ENCODE peak calls at places on chromosomes 16 and 17, in four cellular contexts. One of them, this sample, is unnamed.

GRCh38 chr17:51260960-51261958 is 913 bp downstream of the UTP18 start:
- DNase-seq in HS-5: no peak
- DNase-seq in neural crest cell: peak; percentile 61
- DNase-seq in M059J: peak; percentile 49
- DNase-seq in this sample: peak; percentile 39

GRCh38 chr16:23509441-23509754 is 896 bp downstream of the GGA2 start:
- DNase-seq in HS-5: no peak
- DNase-seq in neural crest cell: no peak
- DNase-seq in M059J: no peak
- DNase-seq in this sample: no peak

GRCh38 chr16:69927056-69927757 is 23.9 kb upstream of the CLEC18A start:
- DNase-seq in HS-5: no peak
- DNase-seq in neural crest cell: no peak
- DNase-seq in M059J: no peak
- DNase-seq in this sample: no peak

GRCh38 chr16:26717826-26718225 is 348.9 kb upstream of the C16orf82 start:
- DNase-seq in HS-5: no peak
- DNase-seq in neural crest cell: peak; percentile 20
- DNase-seq in M059J: peak; percentile 9
- DNase-seq in this sample: no peak

GRCh38 chr16:85429776-85430522 is 183.2 kb upstream of the GSE1 start:
- DNase-seq in HS-5: no peak
- DNase-seq in neural crest cell: no peak
- DNase-seq in M059J: no peak
- DNase-seq in this sample: no peak

GRCh38 chr17:71709974-71710373 is 410.8 kb upstream of the SOX9 start:
- DNase-seq in HS-5: no peak
- DNase-seq in neural crest cell: no peak
- DNase-seq in M059J: peak; percentile 48
- DNase-seq in this sample: no peak

GRCh38 chr17:4901648-4902344 is 1.1 kb downstream of the CHRNE start:
- DNase-seq in HS-5: no peak
- DNase-seq in neural crest cell: no peak
- DNase-seq in M059J: no peak
- DNase-seq in this sample: no peak

GRCh38 chr16:22728167-22728836 is 85.7 kb upstream of the HS3ST2 start:
- DNase-seq in HS-5: no peak
- DNase-seq in neural crest cell: no peak
- DNase-seq in M059J: no peak
- DNase-seq in this sample: no peak

GRCh38 chr17:72191901-72192300 is 71.1 kb downstream of the SOX9 start:
- DNase-seq in HS-5: no peak
- DNase-seq in neural crest cell: no peak
- DNase-seq in M059J: no peak
- DNase-seq in this sample: no peak

GRCh38 chr16:55055262-55055661 is 124.6 kb downstream of the IRX5 start:
- DNase-seq in HS-5: no peak
- DNase-seq in neural crest cell: no peak
- DNase-seq in M059J: no peak
- DNase-seq in this sample: no peak

GRCh38 chr16:75432828-75433731 is at the start of gene CFDP1:
- DNase-seq in HS-5: no peak
- DNase-seq in neural crest cell: peak; percentile 93
- DNase-seq in M059J: peak; percentile 93
- DNase-seq in this sample: peak; percentile 94

GRCh38 chr17:38403491-38403890 is 24.8 kb upstream of the ARHGAP23 start:
- DNase-seq in HS-5: no peak
- DNase-seq in neural crest cell: no peak
- DNase-seq in M059J: peak; percentile 18
- DNase-seq in this sample: no peak

GRCh38 chr17:61436273-61436672 is 15.9 kb upstream of the TBX4 start:
- DNase-seq in HS-5: no peak
- DNase-seq in neural crest cell: no peak
- DNase-seq in M059J: no peak
- DNase-seq in this sample: no peak

GRCh38 chr16:22161999-22162657 is at the start of gene SDR42E2:
- DNase-seq in HS-5: no peak
- DNase-seq in neural crest cell: no peak
- DNase-seq in M059J: no peak
- DNase-seq in this sample: no peak

GRCh38 chr17:81033535-81034167 is 1.3 kb upstream of the BAIAP2 start:
- DNase-seq in HS-5: no peak
- DNase-seq in neural crest cell: no peak
- DNase-seq in M059J: no peak
- DNase-seq in this sample: no peak

GRCh38 chr16:1788708-1789100 is 4.8 kb downstream of the IGFALS start:
- DNase-seq in HS-5: no peak
- DNase-seq in neural crest cell: no peak
- DNase-seq in M059J: no peak
- DNase-seq in this sample: no peak